ENCODE peak calls at places on chromosomes 5 and 9, in seven cellular contexts. I is keratinocyte, L is GM12865, S is PC-9, U is uterus, C is endothelial cell, O is IMR-90. K is an unnamed sample.

GRCh38 chr9:137117269-137117731 is 2.8 kb upstream of the DPP7 start:
- DNase-seq in I (no peak), L (no peak), S (no peak), U (no peak), C (no peak), O (no peak), K (no peak)

GRCh38 chr9:29144476-29144875 is 1571.2 kb upstream of the C9orf72 start:
- DNase-seq in I (no peak), L (no peak), S (no peak), U (no peak), C (no peak), O (no peak), K (no peak)

GRCh38 chr5:145539201-145539600 is 295.9 kb downstream of the PRELID2 start:
- DNase-seq in I (no peak), L (no peak), S (no peak), U (no peak), C (no peak), O (peak; percentile 39), K (no peak)

GRCh38 chr5:1909346-1909985 is 26.7 kb upstream of the IRX4 start:
- DNase-seq in I (no peak), L (no peak), S (no peak), U (no peak), C (no peak), O (no peak), K (no peak)

GRCh38 chr9:124660341-124660801 is 110.7 kb downstream of the NR6A1 start:
- DNase-seq in I (no peak), L (peak; percentile 65), S (peak; percentile 41), U (no peak), C (peak; percentile 28), O (peak; percentile 61), K (peak; percentile 5)

GRCh38 chr9:98215821-98216220 is 23.4 kb upstream of the CORO2A start:
- DNase-seq in I (no peak), L (peak; percentile 45), S (no peak), U (no peak), C (peak; percentile 42), O (no peak), K (peak; percentile 11)

GRCh38 chr9:129482521-129483466 is 138.1 kb downstream of the C9orf50 start:
- DNase-seq in I (no peak), L (no peak), S (peak; percentile 69), U (peak; percentile 91), C (peak; percentile 59), O (peak; percentile 84), K (peak; percentile 53)

GRCh38 chr5:1905108-1905507 is 22.4 kb upstream of the IRX4 start:
- DNase-seq in I (no peak), L (no peak), S (no peak), U (no peak), C (no peak), O (no peak), K (no peak)

GRCh38 chr9:22446589-22446949 is at the start of gene DMRTA1:
- DNase-seq in I (no peak), L (no peak), S (peak; percentile 60), U (peak; percentile 85), C (peak; percentile 83), O (peak; percentile 25), K (peak; percentile 12)

GRCh38 chr9:22452415-22453010 is 5.9 kb downstream of the DMRTA1 start:
- DNase-seq in I (peak; percentile 15), L (peak; percentile 41), S (no peak), U (peak; percentile 24), C (peak; percentile 48), O (peak; percentile 31), K (peak; percentile 74)

GRCh38 chr9:22447607-22448305 is 1.1 kb downstream of the DMRTA1 start:
- DNase-seq in I (no peak), L (no peak), S (no peak), U (no peak), C (no peak), O (no peak), K (no peak)

GRCh38 chr9:22446950-22447606 is 454 bp downstream of the DMRTA1 start:
- DNase-seq in I (no peak), L (peak; percentile 6), S (peak; percentile 60), U (peak; percentile 40), C (peak; percentile 72), O (peak; percentile 20), K (peak; percentile 40)
- TF ChIP-seq CTCF in I (peak; percentile 45), L (no peak), S (no peak), U (no peak), C (no peak), O (peak; percentile 8), K (no peak)

GRCh38 chr5:138606378-138606777 is 31.2 kb upstream of the HSPA9 start:
- DNase-seq in I (no peak), L (no peak), S (no peak), U (no peak), C (no peak), O (no peak), K (no peak)

GRCh38 chr5:138610468-138611294 is 35.5 kb upstream of the HSPA9 start:
- DNase-seq in I (no peak), L (no peak), S (no peak), U (no peak), C (peak; percentile 23), O (no peak), K (peak; percentile 21)

GRCh38 chr5:138615461-138615860 is 40.3 kb upstream of the HSPA9 start:
- DNase-seq in I (no peak), L (no peak), S (no peak), U (no peak), C (no peak), O (no peak), K (no peak)

GRCh38 chr5:138616508-138616907 is 41.3 kb upstream of the HSPA9 start:
- DNase-seq in I (no peak), L (no peak), S (no peak), U (no peak), C (no peak), O (no peak), K (no peak)

DNA sequence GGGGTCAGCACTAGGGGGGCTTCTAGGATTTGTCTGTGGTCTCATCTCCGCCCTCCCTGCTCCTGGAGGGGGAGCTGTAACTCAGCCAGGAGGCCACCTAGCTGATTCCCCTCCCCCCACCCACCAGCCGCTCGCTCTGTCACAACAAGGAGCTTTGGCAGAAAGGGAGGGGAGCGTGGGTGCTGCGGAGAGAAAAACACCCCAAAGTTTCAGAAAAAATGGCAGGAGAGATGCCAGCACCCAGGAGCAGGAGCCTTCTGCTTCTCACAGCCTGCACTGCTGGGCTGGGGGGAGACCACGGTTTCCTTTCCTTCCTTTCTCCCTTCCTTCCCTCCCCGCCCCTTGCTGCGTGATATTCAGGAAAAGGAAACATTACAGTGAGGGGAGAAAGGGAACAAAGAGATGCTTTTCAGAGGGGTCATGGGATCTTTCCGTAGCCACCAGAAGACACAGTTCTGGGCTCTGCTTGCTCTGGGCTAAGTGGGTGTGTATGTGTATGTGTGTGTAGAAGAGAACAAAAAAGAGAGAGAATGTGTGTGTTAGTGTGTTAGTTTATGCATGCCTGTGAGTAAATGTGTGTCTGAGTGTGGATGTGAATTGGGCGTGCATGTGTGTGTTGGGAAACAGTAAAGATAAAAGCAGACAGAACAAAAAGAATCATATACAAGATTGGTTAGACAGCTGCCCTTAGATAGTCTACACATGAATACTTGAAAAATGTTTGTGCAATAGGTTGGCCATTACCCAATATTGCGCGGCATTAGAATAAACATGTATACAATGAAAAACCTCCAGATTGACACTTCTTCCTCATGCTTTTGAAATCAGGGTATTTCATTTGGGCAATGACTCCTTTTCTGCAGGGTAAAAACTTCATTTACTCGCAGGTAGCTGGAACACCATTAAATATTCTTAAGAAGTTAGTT is 36.4 kb upstream of the HSPA9 start:
- DNase-seq in I (no peak), L (no peak), S (peak; percentile 68), U (no peak), C (peak; percentile 32), O (no peak), K (peak; percentile 30)
- TF ChIP-seq CTCF in I (no peak), L (no peak), S (no peak), U (no peak), C (no peak), O (no peak), K (no peak)

DNA sequence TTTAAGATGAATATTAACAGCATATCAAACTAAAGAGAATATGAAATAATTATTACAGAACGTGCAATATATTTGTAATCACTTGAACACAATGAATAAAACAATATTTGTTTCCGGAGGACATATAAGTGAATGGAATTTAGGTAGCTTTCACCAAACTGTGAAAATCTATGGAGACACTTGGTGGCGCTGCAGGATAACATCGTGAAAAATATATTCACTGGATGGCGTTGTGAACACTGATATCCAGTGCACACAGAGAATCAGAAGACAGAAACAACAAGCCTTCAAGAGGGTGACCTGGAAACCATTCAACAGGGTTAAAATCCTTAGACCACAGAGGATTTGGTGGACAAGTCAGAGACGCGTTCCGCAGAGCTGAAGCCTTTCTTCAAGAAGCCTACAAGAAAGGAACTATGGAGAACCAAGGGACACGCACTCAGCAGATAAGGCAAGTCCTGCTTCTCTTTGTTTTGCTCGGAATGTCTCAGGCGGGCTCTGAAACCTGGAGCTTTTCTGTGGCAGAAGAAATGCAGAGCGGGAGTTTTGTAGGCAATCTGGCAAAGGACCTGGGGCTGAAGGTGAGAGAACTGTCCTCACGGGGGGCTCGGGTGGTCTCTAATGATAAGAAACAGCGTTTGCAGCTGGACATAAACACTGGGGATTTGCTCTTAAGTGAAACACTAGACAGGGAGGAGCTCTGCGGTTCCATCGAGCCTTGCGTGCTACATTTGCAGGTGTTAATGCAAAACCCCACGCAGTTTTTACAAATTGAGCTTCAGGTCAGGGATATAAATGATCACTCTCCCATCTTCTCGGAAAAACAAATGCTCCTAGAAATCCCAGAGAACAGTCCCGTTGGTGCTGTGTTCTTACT is at the start of gene PCDHB11:
- DNase-seq in I (no peak), L (no peak), S (no peak), U (no peak), C (peak; percentile 33), O (no peak), K (peak; percentile 13)
- TF ChIP-seq CTCF in I (no peak), L (no peak), S (peak; percentile 44), U (no peak), C (peak; percentile 56), O (no peak), K (no peak)

GRCh38 chr5:179836225-179837019 is 15.7 kb downstream of the SQSTM1 start:
- DNase-seq in I (no peak), L (peak; percentile 28), S (no peak), U (no peak), C (no peak), O (peak; percentile 52), K (peak; percentile 77)
- TF ChIP-seq CTCF in I (no peak), L (no peak), S (no peak), U (no peak), C (no peak), O (peak; percentile 3), K (no peak)